ENCODE peak calls at places on chromosomes 6 and 20, in seven cellular contexts. One of them, this sample, is unnamed. For H3K4me1, the result is how much of the 10 kb centered on the place peaks cover.

GRCh38 chr6:110708295-110708965 is 106.8 kb downstream of the CDK19 start:
- DNase-seq in GM12878: no peak
- DNase-seq in HCT116: no peak
- DNase-seq in HepG2: no peak
- DNase-seq in SK-N-SH: no peak
- DNase-seq in K562: no peak
- DNase-seq in H1: no peak
- DNase-seq in this sample: no peak

GRCh38 chr6:6915219-6915618 is 192.5 kb upstream of the RREB1 start:
- DNase-seq in GM12878: no peak
- DNase-seq in HCT116: no peak
- DNase-seq in HepG2: no peak
- DNase-seq in SK-N-SH: no peak
- DNase-seq in K562: peak
- DNase-seq in H1: no peak
- DNase-seq in this sample: no peak

GRCh38 chr6:125233216-125233615 is 68.6 kb downstream of the HDDC2 start:
- DNase-seq in GM12878: no peak
- DNase-seq in HCT116: no peak
- DNase-seq in HepG2: no peak
- DNase-seq in SK-N-SH: no peak
- DNase-seq in K562: no peak
- DNase-seq in H1: no peak
- DNase-seq in this sample: no peak

GRCh38 chr20:53547664-53548239 is 45.9 kb downstream of the ZNF217 start:
- DNase-seq in GM12878: peak
- DNase-seq in HCT116: peak
- DNase-seq in HepG2: peak
- DNase-seq in SK-N-SH: peak
- DNase-seq in K562: peak
- DNase-seq in H1: peak
- DNase-seq in this sample: peak

GRCh38 chr6:89353118-89353556 is 615 bp upstream of the UBE2J1 start:
- DNase-seq in GM12878: no peak
- DNase-seq in HCT116: no peak
- DNase-seq in HepG2: no peak
- DNase-seq in SK-N-SH: no peak
- DNase-seq in K562: no peak
- DNase-seq in H1: no peak
- DNase-seq in this sample: no peak

GRCh38 chr6:167267896-167268528 is 23.1 kb upstream of the UNC93A start:
- DNase-seq in GM12878: no peak
- DNase-seq in HCT116: no peak
- DNase-seq in HepG2: no peak
- DNase-seq in SK-N-SH: no peak
- DNase-seq in K562: no peak
- DNase-seq in H1: no peak
- DNase-seq in this sample: no peak

GRCh38 chr20:48705208-48706115 is 122.3 kb downstream of the PREX1 start:
- DNase-seq in GM12878: no peak
- DNase-seq in HCT116: no peak
- DNase-seq in HepG2: no peak
- DNase-seq in SK-N-SH: peak
- DNase-seq in K562: no peak
- DNase-seq in H1: no peak
- DNase-seq in this sample: no peak

GRCh38 chr6:39566381-39566934 is 158.8 kb downstream of the KIF6 start:
- DNase-seq in GM12878: no peak
- DNase-seq in HCT116: no peak
- DNase-seq in HepG2: no peak
- DNase-seq in SK-N-SH: no peak
- DNase-seq in K562: no peak
- DNase-seq in H1: no peak
- DNase-seq in this sample: no peak

GRCh38 chr6:111710911-111711310 is 105.2 kb upstream of the TRAF3IP2 start:
- DNase-seq in GM12878: no peak
- DNase-seq in HCT116: no peak
- DNase-seq in HepG2: no peak
- DNase-seq in SK-N-SH: no peak
- DNase-seq in K562: no peak
- DNase-seq in H1: no peak
- DNase-seq in this sample: no peak

GRCh38 chr20:20737158-20737557 is 24.7 kb upstream of the RALGAPA2 start:
- DNase-seq in GM12878: no peak
- DNase-seq in HCT116: no peak
- DNase-seq in HepG2: no peak
- DNase-seq in SK-N-SH: no peak
- DNase-seq in K562: no peak
- DNase-seq in H1: no peak
- DNase-seq in this sample: no peak

GRCh38 chr6:130282234-130282995 is 59.7 kb upstream of the SAMD3 start:
- DNase-seq in GM12878: no peak
- DNase-seq in HCT116: peak
- DNase-seq in HepG2: peak
- DNase-seq in SK-N-SH: peak
- DNase-seq in K562: peak
- DNase-seq in H1: no peak
- DNase-seq in this sample: peak

GRCh38 chr6:45743028-45743615 is 272.5 kb downstream of the CLIC5 start:
- DNase-seq in GM12878: no peak
- DNase-seq in HCT116: no peak
- DNase-seq in HepG2: peak
- DNase-seq in SK-N-SH: no peak
- DNase-seq in K562: no peak
- DNase-seq in H1: no peak
- DNase-seq in this sample: no peak

GRCh38 chr6:90758741-90759140 is 171.9 kb upstream of the MAP3K7 start:
- DNase-seq in GM12878: no peak
- DNase-seq in HCT116: no peak
- DNase-seq in HepG2: no peak
- DNase-seq in SK-N-SH: no peak
- DNase-seq in K562: no peak
- DNase-seq in H1: no peak
- DNase-seq in this sample: no peak

GRCh38 chr6:136103763-136104311 is 146.3 kb downstream of the MTFR2 start:
- DNase-seq in GM12878: no peak
- DNase-seq in HCT116: no peak
- DNase-seq in HepG2: peak
- DNase-seq in SK-N-SH: peak
- DNase-seq in K562: no peak
- DNase-seq in H1: peak
- DNase-seq in this sample: peak

GRCh38 chr6:91299544-91300491 is 712.9 kb upstream of the MAP3K7 start:
- DNase-seq in GM12878: no peak
- DNase-seq in HCT116: no peak
- DNase-seq in HepG2: no peak
- DNase-seq in SK-N-SH: no peak
- DNase-seq in K562: no peak
- DNase-seq in H1: peak
- DNase-seq in this sample: peak

DNA sequence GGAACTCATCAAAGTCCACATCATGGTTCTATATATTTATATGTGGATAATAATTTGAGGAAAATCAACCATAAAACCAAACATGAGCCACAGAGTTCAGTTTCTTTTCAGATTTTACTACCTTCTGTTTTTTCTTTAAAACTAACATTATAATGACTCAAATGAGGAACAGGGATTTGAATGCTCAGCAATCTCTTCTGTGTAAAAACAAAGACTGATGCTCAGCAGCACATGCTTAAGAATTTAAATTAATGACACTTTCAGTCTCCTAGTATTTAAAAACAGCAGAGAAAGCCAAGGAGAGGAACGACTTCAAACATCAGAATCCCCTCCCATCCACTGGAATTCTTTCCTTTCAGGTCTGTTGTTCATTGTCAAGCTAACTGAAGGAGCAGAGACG is 72.8 kb downstream of the PSMG4 start:
- DNase-seq in GM12878: no peak
- DNase-seq in HCT116: no peak
- DNase-seq in HepG2: no peak
- DNase-seq in SK-N-SH: no peak
- DNase-seq in K562: no peak
- DNase-seq in H1: no peak
- DNase-seq in this sample: no peak
- H3K4me1 ChIP-seq in GM12878: under half
- H3K4me1 ChIP-seq in HCT116: under half
- H3K4me1 ChIP-seq in HepG2: under half
- H3K4me1 ChIP-seq in SK-N-SH: under half
- H3K4me1 ChIP-seq in K562: under half
- H3K4me1 ChIP-seq in H1: under half
- H3K4me1 ChIP-seq in this sample: under half

GRCh38 chr6:41878961-41879405 is 16.2 kb downstream of the USP49 start:
- DNase-seq in GM12878: no peak
- DNase-seq in HCT116: no peak
- DNase-seq in HepG2: peak
- DNase-seq in SK-N-SH: no peak
- DNase-seq in K562: no peak
- DNase-seq in H1: no peak
- DNase-seq in this sample: no peak

GRCh38 chr6:41877051-41877680 is 18.0 kb downstream of the USP49 start:
- DNase-seq in GM12878: no peak
- DNase-seq in HCT116: no peak
- DNase-seq in HepG2: peak
- DNase-seq in SK-N-SH: no peak
- DNase-seq in K562: no peak
- DNase-seq in H1: no peak
- DNase-seq in this sample: no peak

GRCh38 chr6:41881506-41881905 is 13.7 kb downstream of the USP49 start:
- DNase-seq in GM12878: no peak
- DNase-seq in HCT116: no peak
- DNase-seq in HepG2: no peak
- DNase-seq in SK-N-SH: no peak
- DNase-seq in K562: no peak
- DNase-seq in H1: no peak
- DNase-seq in this sample: no peak

GRCh38 chr6:41874741-41875140 is 20.4 kb downstream of the USP49 start:
- DNase-seq in GM12878: no peak
- DNase-seq in HCT116: no peak
- DNase-seq in HepG2: no peak
- DNase-seq in SK-N-SH: no peak
- DNase-seq in K562: no peak
- DNase-seq in H1: no peak
- DNase-seq in this sample: no peak

DNA sequence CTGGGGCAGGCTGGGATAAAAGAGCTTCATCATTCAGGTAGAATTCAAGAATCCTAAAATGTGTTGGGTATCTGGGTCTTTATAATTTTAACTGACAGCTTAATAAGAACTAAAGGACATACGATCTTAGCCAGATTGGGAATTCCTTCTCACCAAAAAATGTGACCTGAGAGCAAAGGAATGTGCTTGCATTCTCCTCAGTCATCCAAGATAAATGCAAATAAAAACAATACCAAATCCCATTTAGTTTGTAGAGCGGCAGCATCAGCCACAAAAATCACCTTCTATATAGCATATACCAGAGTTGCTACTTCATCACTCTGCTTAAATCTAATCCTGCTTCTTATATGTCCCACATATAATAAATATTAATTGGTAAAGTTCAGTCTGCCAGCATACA is 16.9 kb downstream of the USP49 start:
- DNase-seq in GM12878: no peak
- DNase-seq in HCT116: no peak
- DNase-seq in HepG2: no peak
- DNase-seq in SK-N-SH: no peak
- DNase-seq in K562: no peak
- DNase-seq in H1: no peak
- DNase-seq in this sample: no peak
- TF ChIP-seq YY1 in GM12878: no peak
- TF ChIP-seq YY1 in HCT116: no peak
- TF ChIP-seq YY1 in HepG2: no peak
- TF ChIP-seq YY1 in SK-N-SH: no peak
- TF ChIP-seq YY1 in K562: no peak
- TF ChIP-seq YY1 in H1: no peak
- TF ChIP-seq YY1 in this sample: no peak

GRCh38 chr20:11451793-11452291 is 465.9 kb upstream of the BTBD3 start:
- DNase-seq in GM12878: no peak
- DNase-seq in HCT116: peak
- DNase-seq in HepG2: no peak
- DNase-seq in SK-N-SH: no peak
- DNase-seq in K562: no peak
- DNase-seq in H1: no peak
- DNase-seq in this sample: no peak

GRCh38 chr20:11454966-11455799 is 462.5 kb upstream of the BTBD3 start:
- DNase-seq in GM12878: no peak
- DNase-seq in HCT116: peak
- DNase-seq in HepG2: no peak
- DNase-seq in SK-N-SH: no peak
- DNase-seq in K562: no peak
- DNase-seq in H1: no peak
- DNase-seq in this sample: no peak

GRCh38 chr20:11452326-11452725 is 465.4 kb upstream of the BTBD3 start:
- DNase-seq in GM12878: no peak
- DNase-seq in HCT116: no peak
- DNase-seq in HepG2: no peak
- DNase-seq in SK-N-SH: no peak
- DNase-seq in K562: no peak
- DNase-seq in H1: no peak
- DNase-seq in this sample: no peak

GRCh38 chr20:11457476-11457875 is 460.2 kb upstream of the BTBD3 start:
- DNase-seq in GM12878: no peak
- DNase-seq in HCT116: no peak
- DNase-seq in HepG2: no peak
- DNase-seq in SK-N-SH: no peak
- DNase-seq in K562: no peak
- DNase-seq in H1: no peak
- DNase-seq in this sample: no peak

GRCh38 chr20:11453430-11453829 is 464.3 kb upstream of the BTBD3 start:
- DNase-seq in GM12878: no peak
- DNase-seq in HCT116: no peak
- DNase-seq in HepG2: no peak
- DNase-seq in SK-N-SH: no peak
- DNase-seq in K562: no peak
- DNase-seq in H1: no peak
- DNase-seq in this sample: no peak
- H3K4me1 ChIP-seq in GM12878: under half
- H3K4me1 ChIP-seq in HCT116: half or more
- H3K4me1 ChIP-seq in HepG2: under half
- H3K4me1 ChIP-seq in SK-N-SH: under half
- H3K4me1 ChIP-seq in K562: under half
- H3K4me1 ChIP-seq in H1: under half
- H3K4me1 ChIP-seq in this sample: under half

GRCh38 chr6:10431423-10432164 is 16.7 kb upstream of the TFAP2A start:
- DNase-seq in GM12878: no peak
- DNase-seq in HCT116: no peak
- DNase-seq in HepG2: no peak
- DNase-seq in SK-N-SH: no peak
- DNase-seq in K562: no peak
- DNase-seq in H1: no peak
- DNase-seq in this sample: no peak

GRCh38 chr6:10433322-10433721 is 18.4 kb upstream of the TFAP2A start:
- DNase-seq in GM12878: no peak
- DNase-seq in HCT116: no peak
- DNase-seq in HepG2: no peak
- DNase-seq in SK-N-SH: no peak
- DNase-seq in K562: no peak
- DNase-seq in H1: no peak
- DNase-seq in this sample: no peak

GRCh38 chr6:10426781-10427279 is 12.0 kb upstream of the TFAP2A start:
- DNase-seq in GM12878: no peak
- DNase-seq in HCT116: no peak
- DNase-seq in HepG2: no peak
- DNase-seq in SK-N-SH: no peak
- DNase-seq in K562: no peak
- DNase-seq in H1: no peak
- DNase-seq in this sample: no peak

GRCh38 chr6:10425973-10426780 is 11.3 kb upstream of the TFAP2A start:
- DNase-seq in GM12878: no peak
- DNase-seq in HCT116: no peak
- DNase-seq in HepG2: peak
- DNase-seq in SK-N-SH: peak
- DNase-seq in K562: no peak
- DNase-seq in H1: no peak
- DNase-seq in this sample: no peak

GRCh38 chr6:10429638-10430427 is 15.0 kb upstream of the TFAP2A start:
- DNase-seq in GM12878: peak
- DNase-seq in HCT116: no peak
- DNase-seq in HepG2: peak
- DNase-seq in SK-N-SH: peak
- DNase-seq in K562: peak
- DNase-seq in H1: no peak
- DNase-seq in this sample: no peak
- TF ChIP-seq YY1 in GM12878: no peak
- TF ChIP-seq YY1 in HCT116: no peak
- TF ChIP-seq YY1 in HepG2: no peak
- TF ChIP-seq YY1 in SK-N-SH: no peak
- TF ChIP-seq YY1 in K562: no peak
- TF ChIP-seq YY1 in H1: no peak
- TF ChIP-seq YY1 in this sample: no peak